ENCODE peak calls at places on chromosomes 7 and 10, in five cellular contexts. I is activated CD8-positive, alpha-beta memory T cell treated with anti-CD3 and anti-CD28 coated beads for 48 hours; A is nucleus accumbens; V is T-helper 1 cell; E is breast epithelium. T is an unnamed sample.

GRCh38 chr10:12949248-12949647 is 52.3 kb downstream of the CCDC3 start:
- DNase-seq in V (no peak), I (no peak), A (no peak), E (no peak), T (no peak)

GRCh38 chr10:96664563-96664962 is 55.8 kb downstream of the PIK3AP1 start:
- DNase-seq in A (no peak), V (no peak), I (no peak), E (no peak), T (no peak)

GRCh38 chr7:153541903-153542302 is 510.3 kb upstream of the DPP6 start:
- DNase-seq in I (no peak), V (no peak), E (no peak), A (no peak), T (no peak)

GRCh38 chr10:17200885-17201164 is 647 bp downstream of the TRDMT1 start:
- DNase-seq in A (peak; percentile 11), E (no peak), V (peak; percentile 30), I (no peak), T (peak; percentile 58)

GRCh38 chr10:126634915-126635314 is 35.6 kb downstream of the C10orf90 start:
- DNase-seq in A (no peak), E (no peak), V (no peak), I (no peak), T (no peak)

GRCh38 chr7:45923290-45923689 is 2.2 kb upstream of the IGFBP3 start:
- DNase-seq in E (peak; percentile 75), I (no peak), V (peak; percentile 33), A (peak; percentile 19), T (peak; percentile 74)

GRCh38 chr10:35781643-35782035 is 139.5 kb upstream of the FZD8 start:
- DNase-seq in I (no peak), A (no peak), E (no peak), V (no peak), T (no peak)

GRCh38 chr10:97072851-97073665 is 112.7 kb downstream of the SLIT1 start:
- DNase-seq in E (peak; percentile 71), A (peak; percentile 49), V (peak; percentile 73), I (peak; percentile 90), T (peak; percentile 78)

GRCh38 chr10:33901166-33901565 is 566.7 kb upstream of the NRP1 start:
- DNase-seq in A (no peak), V (no peak), I (no peak), E (no peak), T (no peak)

GRCh38 chr7:134701272-134701671 is 54.6 kb downstream of the BPGM start:
- DNase-seq in A (no peak), I (no peak), E (no peak), V (peak; percentile 3), T (peak; percentile 22)

GRCh38 chr10:129893690-129894089 is 70.4 kb downstream of the EBF3 start:
- DNase-seq in A (no peak), V (no peak), I (no peak), E (no peak), T (no peak)

GRCh38 chr7:136594739-136595144 is 273.7 kb upstream of the CHRM2 start:
- DNase-seq in E (no peak), V (no peak), I (no peak), A (no peak), T (no peak)

T was measured in midbrain.